ENCODE peak calls at places on chromosomes 4 and X, in ten cellular contexts. D is fibroblast of mammary gland, C is brain microvascular endothelial cell, N is MCF 10A, W is progenitor cell of endocrine pancreas, E is GM12865, R is endothelial cell, L is endodermal cell, G is nephron progenitor cell, M is mammary epithelial cell. V is an unnamed sample.

GRCh38 chr4:74934822-74935326 is 2.0 kb downstream of the PARM1 start:
- DNase-seq in W (no peak), G (peak; percentile 23), M (no peak), C (no peak), N (no peak), R (no peak), E (no peak), L (no peak), D (no peak), V (no peak)

GRCh38 chr4:7108660-7109059 is 40.8 kb upstream of the GRPEL1 start:
- DNase-seq in L (no peak), M (no peak), G (no peak), W (no peak), D (no peak), N (no peak), E (no peak), R (no peak), C (no peak), V (no peak)

GRCh38 chr4:76582074-76582816 is 147.2 kb downstream of the SHROOM3 start:
- DNase-seq in C (no peak), R (no peak), D (no peak), E (no peak), L (no peak), M (no peak), G (no peak), W (no peak), N (no peak), V (no peak)

GRCh38 chr4:52852696-52853095 is 9.4 kb upstream of the RASL11B start:
- DNase-seq in D (no peak), L (no peak), N (no peak), G (no peak), C (no peak), W (no peak), R (no peak), E (no peak), M (no peak), V (no peak)

GRCh38 chr4:130092187-130093015 is 996.4 kb downstream of the C4orf33 start:
- DNase-seq in G (no peak), R (no peak), D (no peak), C (no peak), E (no peak), W (no peak), M (no peak), N (no peak), L (no peak), V (no peak)

GRCh38 chr4:7828011-7828720 is 111.5 kb downstream of the AFAP1 start:
- DNase-seq in M (peak; percentile 96), C (peak; percentile 99), R (no peak), E (peak; percentile 59), L (no peak), G (peak; percentile 33), W (no peak), N (peak; percentile 97), D (peak; percentile 100), V (peak; percentile 99)

GRCh38 chr4:173014836-173015235 is 153.8 kb upstream of the GALNT7 start:
- DNase-seq in D (no peak), L (peak; percentile 66), C (no peak), N (no peak), E (no peak), G (no peak), R (no peak), M (no peak), W (no peak), V (no peak)

GRCh38 chr4:24965627-24966026 is 52.8 kb upstream of the CCDC149 start:
- DNase-seq in R (no peak), L (peak; percentile 65), D (peak; percentile 18), G (no peak), M (no peak), E (peak; percentile 28), C (no peak), N (peak; percentile 63), W (no peak), V (no peak)

DNA sequence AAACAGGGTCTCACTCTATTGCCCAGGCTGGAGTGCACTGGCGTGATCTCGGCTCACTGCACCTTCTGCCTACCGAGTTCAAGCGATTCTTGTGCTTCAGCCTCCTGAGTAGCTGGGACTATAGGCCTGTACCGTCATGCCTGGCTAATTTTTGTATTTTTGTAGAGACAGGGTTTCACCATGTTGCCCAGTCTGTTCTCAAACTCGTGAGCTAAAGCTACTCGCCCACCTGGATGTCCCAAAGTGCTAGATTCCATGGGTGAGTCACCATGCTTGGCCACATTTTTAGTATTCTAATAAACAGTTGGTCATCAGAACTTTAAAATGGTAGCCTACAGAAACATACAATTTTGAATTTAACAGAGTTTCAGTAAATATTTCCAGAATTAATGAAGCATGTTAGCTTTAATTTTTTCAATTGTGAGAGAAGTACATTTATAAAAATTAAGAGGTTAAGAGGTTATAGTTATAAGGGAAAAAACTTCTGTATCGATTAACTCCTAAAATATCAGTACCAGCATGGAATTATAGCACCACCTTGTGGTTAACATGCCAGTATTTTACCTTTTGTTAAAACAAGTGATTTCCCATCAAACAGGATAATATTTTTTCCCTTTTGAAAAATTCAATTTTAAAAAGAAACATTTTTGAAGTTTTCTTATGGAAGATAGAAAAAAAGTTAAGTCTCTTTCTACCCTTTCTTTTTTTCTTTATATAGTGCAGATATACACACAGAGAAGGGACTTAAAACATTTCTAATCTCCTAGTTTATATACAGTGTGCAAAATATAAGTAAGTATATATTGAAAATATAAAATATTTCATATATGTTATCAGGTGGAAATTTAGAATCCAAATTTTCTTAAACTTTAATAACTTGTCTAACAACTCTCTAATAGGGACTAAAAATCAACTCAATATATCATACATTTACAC is 35.4 kb downstream of the CEP44 start:
- DNase-seq in C (no peak), G (no peak), L (peak; percentile 58), R (peak; percentile 8), N (peak; percentile 48), D (peak; percentile 66), W (no peak), M (peak; percentile 27), E (peak; percentile 44), V (no peak)
- TF ChIP-seq CTCF in C (peak; percentile 48), G (peak; percentile 79), L (peak; percentile 90), R (peak; percentile 73), N (peak; percentile 52), D (peak; percentile 84), W (peak; percentile 84), M (peak; percentile 69), E (peak; percentile 51), V (peak; percentile 64)

GRCh38 chr4:108774809-108775530 is 12.1 kb upstream of the ETNPPL start:
- DNase-seq in N (peak; percentile 68), M (no peak), G (no peak), R (no peak), L (no peak), D (no peak), W (no peak), C (no peak), E (no peak), V (no peak)

GRCh38 chr4:108775921-108776320 is 13.1 kb upstream of the ETNPPL start:
- DNase-seq in D (no peak), G (no peak), W (no peak), R (no peak), M (no peak), C (no peak), E (no peak), N (no peak), L (peak; percentile 53), V (no peak)

GRCh38 chr4:108783666-108784463 is 21.0 kb upstream of the ETNPPL start:
- DNase-seq in E (no peak), W (no peak), C (no peak), R (no peak), L (no peak), G (no peak), D (peak; percentile 22), M (no peak), N (peak; percentile 43), V (no peak)

DNA sequence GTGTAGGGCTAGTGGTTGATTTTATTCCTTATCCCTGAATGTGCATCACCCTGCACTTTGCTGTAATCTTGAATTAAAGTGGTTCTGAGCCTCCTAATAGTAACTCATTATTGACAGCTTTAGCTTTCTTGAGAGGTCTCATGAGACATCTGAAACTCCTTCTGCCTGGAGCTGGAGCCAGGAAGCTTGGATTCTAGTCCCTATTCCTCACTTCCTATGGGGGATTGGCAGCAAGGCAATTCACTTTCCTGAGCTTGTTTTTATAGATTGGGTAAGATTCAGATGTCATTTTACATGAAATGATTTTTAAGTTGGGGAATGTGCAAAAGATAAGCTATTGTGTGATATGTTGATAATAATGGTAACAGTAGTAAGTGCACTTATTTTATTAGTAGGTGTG is 17.1 kb upstream of the ETNPPL start:
- DNase-seq in C (no peak), W (no peak), D (no peak), M (no peak), N (no peak), L (no peak), G (no peak), R (no peak), E (no peak), V (no peak)
- TF ChIP-seq CTCF in C (no peak), W (no peak), D (no peak), M (no peak), N (no peak), L (no peak), G (no peak), R (no peak), E (no peak), V (no peak)

DNA sequence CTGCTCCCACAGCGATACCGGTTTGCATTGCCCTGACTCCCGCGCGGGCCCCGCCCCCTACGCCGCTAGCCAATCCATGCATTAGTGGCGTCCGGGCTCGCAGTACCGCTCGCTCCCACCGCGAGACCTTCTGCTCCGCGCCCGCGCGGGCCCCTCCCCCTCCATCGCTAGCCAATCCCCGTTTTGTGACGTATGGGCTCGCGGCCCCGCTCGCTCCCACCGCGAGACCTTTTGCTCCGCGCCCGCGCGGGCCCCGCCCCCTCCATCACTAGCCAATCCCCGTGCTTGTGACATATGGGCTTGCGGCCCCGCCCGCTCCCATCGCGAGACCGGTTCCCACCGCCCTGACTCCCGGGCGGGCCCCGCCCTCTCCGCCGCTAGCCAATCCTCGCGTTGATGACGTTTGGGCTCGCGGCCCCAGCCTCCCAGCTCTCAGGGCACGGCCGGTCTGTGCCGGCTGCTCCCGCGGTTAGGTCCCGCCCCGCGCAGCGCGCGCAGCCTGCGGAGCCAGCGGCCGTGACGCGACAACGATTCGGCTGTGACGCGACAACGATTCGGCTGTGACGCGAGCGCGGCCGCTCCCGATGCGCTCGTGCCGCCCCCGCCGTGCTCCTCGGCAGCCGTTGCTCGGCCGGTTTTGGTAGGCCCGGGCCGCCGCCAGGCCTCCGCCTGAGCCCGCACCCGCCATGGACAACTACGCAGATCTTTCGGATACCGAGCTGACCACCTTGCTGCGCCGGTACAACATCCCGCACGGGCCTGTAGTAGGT is at the start of gene EMD:
- DNase-seq in G (peak; percentile 96), W (peak; percentile 91), R (peak; percentile 90), M (peak; percentile 97), L (peak; percentile 98), E (peak; percentile 99), C (peak; percentile 95), D (peak; percentile 95), N (peak; percentile 94), V (peak; percentile 96)
- TF ChIP-seq CTCF in G (no peak), W (no peak), R (no peak), M (no peak), L (no peak), E (no peak), C (no peak), D (no peak), N (no peak), V (no peak)

GRCh38 chr4:163680390-163681098 is 186.1 kb downstream of the TMA16 start:
- DNase-seq in R (no peak), D (no peak), W (no peak), C (no peak), L (no peak), M (no peak), N (no peak), G (no peak), E (no peak), V (no peak)

GRCh38 chr4:163679189-163679588 is 184.7 kb downstream of the TMA16 start:
- DNase-seq in L (no peak), M (no peak), E (peak; percentile 51), G (no peak), N (peak; percentile 46), W (no peak), C (peak; percentile 33), R (no peak), D (peak; percentile 39), V (no peak)

DNA sequence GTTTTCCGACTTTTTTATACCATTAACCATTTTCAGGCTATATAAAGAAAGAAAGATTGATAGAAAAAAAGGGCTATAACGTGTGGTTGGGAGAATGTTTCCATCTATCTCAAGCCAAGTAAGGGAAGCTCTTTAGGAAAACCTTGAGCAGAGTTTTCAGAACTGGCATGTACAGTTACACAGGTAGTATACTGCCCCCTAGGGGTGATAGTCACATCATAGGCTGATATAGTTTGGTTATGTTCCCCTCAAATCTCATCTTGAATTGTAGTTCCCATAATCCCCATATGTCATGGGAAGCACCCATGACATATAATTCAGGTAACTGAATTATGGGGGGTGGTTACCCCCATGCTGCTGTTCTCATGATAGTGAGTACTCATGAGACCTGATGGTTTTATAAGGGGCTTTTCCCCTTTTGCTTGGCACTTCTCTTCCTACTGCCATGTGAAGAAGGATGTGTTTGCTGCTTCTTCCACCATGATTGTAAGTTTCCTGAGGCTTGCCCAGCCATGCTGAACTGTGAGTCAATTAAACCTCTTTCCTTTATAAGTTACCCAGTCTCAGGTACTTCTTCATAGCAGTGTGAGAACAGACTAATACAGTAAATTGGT is 186.8 kb downstream of the TMA16 start:
- DNase-seq in W (no peak), G (peak; percentile 19), M (no peak), E (peak; percentile 70), R (peak; percentile 13), L (peak; percentile 63), C (no peak), D (peak; percentile 62), N (peak; percentile 55), V (no peak)
- TF ChIP-seq CTCF in W (peak; percentile 76), G (peak; percentile 61), M (peak; percentile 57), E (peak; percentile 57), R (peak; percentile 81), L (peak; percentile 92), C (peak; percentile 49), D (peak; percentile 70), N (peak; percentile 57), V (peak; percentile 25)

V was measured in AG09319.